ENCODE peak calls at places on chromosomes 6 and 20, in seven cellular contexts. M is fibroblast of the aortic adventitia; J is activated CD4-positive, CD25-positive, alpha-beta regulatory T cell; B is stimulated activated CD4-positive, alpha-beta T cell treated with anti-CD3 and anti-CD28 coated beads, Interleukin-15, amount 100 ng/mL, for 1 hour; A is pancreas; S is amniotic stem cell; O is astrocyte of the spinal cord. T is an unnamed sample.

GRCh38 chr6:25157183-25157582 is 122.0 kb upstream of the CARMIL1 start:
- DNase-seq in M (no peak), J (no peak), B (no peak), A (no peak), S (no peak), O (no peak), T (no peak)

GRCh38 chr20:3590164-3590563 is 73.0 kb downstream of the GFRA4 start:
- DNase-seq in M (no peak), J (no peak), B (no peak), A (no peak), S (no peak), O (no peak), T (no peak)

GRCh38 chr6:125869427-125869826 is 78.7 kb downstream of the NCOA7 start:
- DNase-seq in M (no peak), J (no peak), B (no peak), A (no peak), S (no peak), O (no peak), T (no peak)

GRCh38 chr6:121652726-121653623 is 217.5 kb downstream of the GJA1 start:
- DNase-seq in M (peak; percentile 91), J (no peak), B (no peak), A (no peak), S (peak; percentile 75), O (peak; percentile 77), T (no peak)

GRCh38 chr20:61737812-61738443 is 327.8 kb downstream of the TAF4 start:
- DNase-seq in M (no peak), J (no peak), B (no peak), A (no peak), S (no peak), O (no peak), T (no peak)

GRCh38 chr20:63690001-63690897 is 6.2 kb upstream of the TNFRSF6B start:
- DNase-seq in M (no peak), J (no peak), B (no peak), A (no peak), S (no peak), O (no peak), T (no peak)

GRCh38 chr20:17674722-17675518 is 7.1 kb downstream of the RRBP1 start:
- DNase-seq in M (peak; percentile 52), J (no peak), B (no peak), A (peak; percentile 23), S (no peak), O (no peak), T (no peak)

GRCh38 chr6:166277021-166277420 is 31.2 kb downstream of the PRR18 start:
- DNase-seq in M (peak; percentile 55), J (no peak), B (no peak), A (no peak), S (no peak), O (peak; percentile 55), T (no peak)

GRCh38 chr6:125534430-125535263 is 214.8 kb upstream of the HEY2 start:
- DNase-seq in M (no peak), J (no peak), B (no peak), A (no peak), S (no peak), O (no peak), T (no peak)

GRCh38 chr20:44110816-44111568 is 76.0 kb downstream of the JPH2 start:
- DNase-seq in M (no peak), J (no peak), B (no peak), A (no peak), S (no peak), O (no peak), T (no peak)

GRCh38 chr6:16481680-16482079 is 243.3 kb downstream of the GMPR start:
- DNase-seq in M (no peak), J (peak; percentile 23), B (peak; percentile 41), A (no peak), S (no peak), O (no peak), T (peak; percentile 79)

GRCh38 chr20:2141592-2142575 is 40.3 kb downstream of the STK35 start:
- DNase-seq in M (no peak), J (no peak), B (no peak), A (no peak), S (no peak), O (no peak), T (no peak)

T was measured in naive thymus-derived CD8-positive, alpha-beta T cell.